ENCODE peak calls at places on chromosomes 2 and 18, in four cellular contexts. C is mammary epithelial cell, I is psoas muscle, U is right lobe of liver. R is an unnamed sample.

GRCh38 chr2:221451836-221452774 is 120.0 kb downstream of the EPHA4 start:
- DNase-seq in C (no peak), I (no peak), U (no peak), R (no peak)

GRCh38 chr2:65435625-65436168 is 3.3 kb upstream of the SPRED2 start:
- DNase-seq in I (peak; percentile 91), U (peak; percentile 88), C (peak; percentile 79), R (peak; percentile 90)

GRCh38 chr18:8895987-8896619 is 190.7 kb downstream of the MTCL1 start:
- DNase-seq in I (no peak), U (no peak), C (peak; percentile 74), R (no peak)

GRCh38 chr2:177147093-177147694 is 65.4 kb upstream of the HNRNPA3 start:
- DNase-seq in C (peak; percentile 41), I (no peak), U (no peak), R (peak; percentile 54)

GRCh38 chr2:203683932-203684556 is 22.4 kb upstream of the CD28 start:
- DNase-seq in C (peak; percentile 99), I (peak; percentile 51), U (no peak), R (no peak)

GRCh38 chr18:48116873-48117630 is 186.6 kb upstream of the SMAD2 start:
- DNase-seq in C (no peak), I (no peak), U (no peak), R (no peak)

GRCh38 chr18:3902676-3903075 is 452.7 kb downstream of the TGIF1 start:
- DNase-seq in U (no peak), C (no peak), I (no peak), R (no peak)

GRCh38 chr18:48802543-48803428 is 148.0 kb downstream of the SMAD7 start:
- DNase-seq in C (no peak), I (no peak), U (peak; percentile 48), R (no peak)

GRCh38 chr2:113818382-113818951 is 62.0 kb upstream of the SLC35F5 start:
- DNase-seq in U (no peak), I (peak; percentile 21), C (peak; percentile 84), R (no peak)

GRCh38 chr2:128454980-128455709 is 136.5 kb upstream of the HS6ST1 start:
- DNase-seq in C (no peak), U (no peak), I (no peak), R (no peak)

GRCh38 chr2:180219471-180219870 is 212.4 kb upstream of the CWC22 start:
- DNase-seq in C (no peak), U (no peak), I (no peak), R (no peak)

GRCh38 chr2:119005081-119005480 is 63.1 kb downstream of the MARCO start:
- DNase-seq in I (no peak), U (peak; percentile 13), C (peak; percentile 87), R (no peak)

GRCh38 chr2:23530121-23530908 is 145.3 kb downstream of the KLHL29 start:
- DNase-seq in I (no peak), U (no peak), C (no peak), R (no peak)

GRCh38 chr18:33282142-33282541 is 158.4 kb downstream of the CCDC178 start:
- DNase-seq in I (no peak), C (no peak), U (no peak), R (no peak)

GRCh38 chr18:31977270-31977872 is 34.4 kb upstream of the TRAPPC8 start:
- DNase-seq in U (no peak), C (peak; percentile 32), I (no peak), R (no peak)

GRCh38 chr2:63888490-63889402 is 47.0 kb downstream of the UGP2 start:
- DNase-seq in C (peak; percentile 41), U (no peak), I (peak; percentile 27), R (peak; percentile 63)

GRCh38 chr18:44625367-44625766 is 55.3 kb upstream of the SETBP1 start:
- DNase-seq in C (no peak), I (no peak), U (no peak), R (no peak)

GRCh38 chr2:216665717-216666116 is 29.6 kb downstream of the IGFBP5 start:
- DNase-seq in U (peak; percentile 89), C (peak; percentile 58), I (no peak), R (no peak)

GRCh38 chr2:216664593-216665034 is 30.7 kb downstream of the IGFBP5 start:
- DNase-seq in U (no peak), I (no peak), C (peak; percentile 40), R (no peak)

GRCh38 chr2:216663846-216664245 is 30.6 kb downstream of the IGFBP2 start:
- DNase-seq in C (no peak), I (no peak), U (no peak), R (no peak)

GRCh38 chr2:216665240-216665639 is 30.1 kb downstream of the IGFBP5 start:
- DNase-seq in I (no peak), C (peak; percentile 86), U (no peak), R (peak; percentile 53)

DNA sequence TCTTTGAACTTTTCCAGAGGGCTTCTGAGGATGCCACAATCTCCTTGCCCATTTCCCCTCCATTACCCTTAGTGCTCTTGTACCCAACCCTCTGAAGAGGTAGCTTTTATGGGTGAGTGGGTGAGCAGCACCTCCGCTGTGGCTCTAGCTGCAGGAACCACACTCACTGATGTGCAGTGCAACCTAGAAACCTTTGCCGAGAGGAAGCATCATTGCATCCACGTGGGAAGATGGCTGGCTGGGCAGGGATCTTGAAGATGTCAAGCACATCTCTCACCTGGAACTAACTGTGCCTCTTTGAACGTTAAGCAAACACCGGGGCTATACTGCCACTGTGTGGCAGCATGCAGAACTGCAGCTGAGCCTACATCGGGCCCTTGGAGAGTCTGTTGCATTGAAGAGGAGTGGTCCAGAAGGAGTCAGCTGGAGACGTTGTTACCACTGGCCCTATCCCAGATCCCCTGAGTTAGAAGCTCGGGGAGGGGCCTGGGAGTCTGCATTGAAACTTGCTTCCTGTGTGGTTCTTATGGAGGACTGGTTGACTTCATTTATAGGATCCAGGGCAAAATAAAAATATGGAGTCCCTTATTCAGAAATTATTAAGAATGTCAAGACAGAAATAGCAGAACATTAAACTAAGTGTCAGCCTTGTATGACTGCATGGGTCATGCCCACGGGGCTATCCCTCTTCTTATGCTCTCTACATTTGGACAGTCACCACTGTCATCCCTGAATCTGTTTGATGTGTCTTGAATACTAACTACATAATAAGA is 28.7 kb downstream of the IGFBP5 start:
- DNase-seq in C (peak; percentile 67), U (no peak), I (peak; percentile 52), R (peak; percentile 81)
- H3K4me1 ChIP-seq in C (peaks cover 30% of the 10 kb centered on the region), U (no peaks in the 10 kb centered on the region), I (no peaks in the 10 kb centered on the region), R (peaks cover 6% of the 10 kb centered on the region)

GRCh38 chr2:37333256-37333655 is 8.6 kb upstream of the PRKD3 start:
- DNase-seq in C (no peak), U (no peak), I (no peak), R (no peak)
- H3K4me1 ChIP-seq in C (no peaks in the 10 kb centered on the region), U (no peaks in the 10 kb centered on the region), I (no peaks in the 10 kb centered on the region), R (no peaks in the 10 kb centered on the region)

GRCh38 chr2:42026332-42026731 is 21.5 kb upstream of the PKDCC start:
- DNase-seq in I (no peak), U (no peak), C (no peak), R (no peak)
- H3K4me1 ChIP-seq in I (peaks cover 28% of the 10 kb centered on the region), U (no peaks in the 10 kb centered on the region), C (no peaks in the 10 kb centered on the region), R (no peaks in the 10 kb centered on the region)

GRCh38 chr18:35495821-35496368 is 1.9 kb downstream of the INO80C start:
- DNase-seq in I (no peak), C (no peak), U (no peak), R (no peak)
- H3K4me1 ChIP-seq in I (peaks cover 34% of the 10 kb centered on the region), C (peaks cover 20% of the 10 kb centered on the region), U (no peaks in the 10 kb centered on the region), R (peaks cover 3% of the 10 kb centered on the region)

GRCh38 chr2:231613054-231613654 is 20.5 kb downstream of the TEX44 start:
- DNase-seq in U (no peak), C (no peak), I (peak; percentile 44), R (no peak)
- H3K4me1 ChIP-seq in U (peaks cover 5% of the 10 kb centered on the region), C (peaks cover 49% of the 10 kb centered on the region), I (peaks cover 28% of the 10 kb centered on the region), R (peaks cover 42% of the 10 kb centered on the region)